ENCODE peak calls at places on chromosomes 16 and 17, in four cellular contexts. One of them, this sample, is unnamed.

GRCh38 chr17:28669918-28670317 is 7.9 kb downstream of the SUPT6H start:
- DNase-seq in SK-N-SH: no peak
- DNase-seq in GM12878: no peak
- DNase-seq in H1: no peak
- DNase-seq in this sample: no peak

GRCh38 chr17:7632492-7632894 is 2.6 kb downstream of the SHBG start:
- DNase-seq in SK-N-SH: no peak
- DNase-seq in GM12878: no peak
- DNase-seq in H1: peak
- DNase-seq in this sample: no peak

GRCh38 chr16:53614346-53614745 is 89.3 kb downstream of the RPGRIP1L start:
- DNase-seq in SK-N-SH: no peak
- DNase-seq in GM12878: no peak
- DNase-seq in H1: no peak
- DNase-seq in this sample: no peak

GRCh38 chr17:40447148-40447644 is 3.9 kb downstream of the IGFBP4 start:
- DNase-seq in SK-N-SH: no peak
- DNase-seq in GM12878: no peak
- DNase-seq in H1: no peak
- DNase-seq in this sample: no peak

GRCh38 chr16:63617047-63617989 is 1504.5 kb downstream of the CDH11 start:
- DNase-seq in SK-N-SH: peak
- DNase-seq in GM12878: no peak
- DNase-seq in H1: no peak
- DNase-seq in this sample: no peak

GRCh38 chr16:22373662-22374310 is 633 bp downstream of the CDR2 start:
- DNase-seq in SK-N-SH: peak
- DNase-seq in GM12878: no peak
- DNase-seq in H1: no peak
- DNase-seq in this sample: no peak

GRCh38 chr16:87705780-87706277 is 60.0 kb downstream of the KLHDC4 start:
- DNase-seq in SK-N-SH: no peak
- DNase-seq in GM12878: no peak
- DNase-seq in H1: no peak
- DNase-seq in this sample: peak

GRCh38 chr17:79987890-79988162 is 47.8 kb downstream of the TBC1D16 start:
- DNase-seq in SK-N-SH: no peak
- DNase-seq in GM12878: no peak
- DNase-seq in H1: no peak
- DNase-seq in this sample: no peak

GRCh38 chr16:30722443-30722842 is 23.5 kb downstream of the SRCAP start:
- DNase-seq in SK-N-SH: peak
- DNase-seq in GM12878: no peak
- DNase-seq in H1: no peak
- DNase-seq in this sample: no peak

GRCh38 chr16:4385789-4386451 is 14.3 kb downstream of the VASN start:
- DNase-seq in SK-N-SH: peak
- DNase-seq in GM12878: no peak
- DNase-seq in H1: no peak
- DNase-seq in this sample: no peak

GRCh38 chr17:78014651-78015050 is 56.1 kb downstream of the TNRC6C start:
- DNase-seq in SK-N-SH: peak
- DNase-seq in GM12878: no peak
- DNase-seq in H1: no peak
- DNase-seq in this sample: no peak

GRCh38 chr16:89910717-89911354 is 7.8 kb upstream of the MC1R start:
- DNase-seq in SK-N-SH: no peak
- DNase-seq in GM12878: no peak
- DNase-seq in H1: no peak
- DNase-seq in this sample: no peak

GRCh38 chr16:30024451-30024850 is 1.5 kb downstream of the C16orf92 start:
- DNase-seq in SK-N-SH: no peak
- DNase-seq in GM12878: no peak
- DNase-seq in H1: no peak
- DNase-seq in this sample: no peak

GRCh38 chr17:76492989-76493501 is 8.2 kb downstream of the RHBDF2 start:
- DNase-seq in SK-N-SH: no peak
- DNase-seq in GM12878: peak
- DNase-seq in H1: no peak
- DNase-seq in this sample: no peak

GRCh38 chr17:3754458-3755334 is 31.0 kb downstream of the HASPIN start:
- DNase-seq in SK-N-SH: peak
- DNase-seq in GM12878: no peak
- DNase-seq in H1: peak
- DNase-seq in this sample: no peak

GRCh38 chr17:73611630-73612029 is 32.6 kb downstream of the SDK2 start:
- DNase-seq in SK-N-SH: no peak
- DNase-seq in GM12878: no peak
- DNase-seq in H1: no peak
- DNase-seq in this sample: no peak

GRCh38 chr17:74190807-74191206 is 12.7 kb upstream of the RPL38 start:
- DNase-seq in SK-N-SH: no peak
- DNase-seq in GM12878: no peak
- DNase-seq in H1: no peak
- DNase-seq in this sample: peak

GRCh38 chr16:4273858-4274291 is 1.1 kb upstream of the TFAP4 start:
- DNase-seq in SK-N-SH: peak
- DNase-seq in GM12878: no peak
- DNase-seq in H1: no peak
- DNase-seq in this sample: peak

GRCh38 chr17:38704645-38705522 is at the start of gene MLLT6:
- DNase-seq in SK-N-SH: peak
- DNase-seq in GM12878: no peak
- DNase-seq in H1: no peak
- DNase-seq in this sample: peak

GRCh38 chr16:50208460-50208931 is 55.4 kb downstream of the TENT4B start:
- DNase-seq in SK-N-SH: no peak
- DNase-seq in GM12878: no peak
- DNase-seq in H1: no peak
- DNase-seq in this sample: peak

GRCh38 chr17:17784599-17785264 is 52.1 kb downstream of the SREBF1 start:
- DNase-seq in SK-N-SH: peak
- DNase-seq in GM12878: no peak
- DNase-seq in H1: no peak
- DNase-seq in this sample: peak

GRCh38 chr16:54270711-54271110 is 15.9 kb downstream of the IRX3 start:
- DNase-seq in SK-N-SH: no peak
- DNase-seq in GM12878: no peak
- DNase-seq in H1: no peak
- DNase-seq in this sample: no peak

GRCh38 chr16:81823111-81823510 is 44.0 kb downstream of the PLCG2 start:
- DNase-seq in SK-N-SH: no peak
- DNase-seq in GM12878: no peak
- DNase-seq in H1: no peak
- DNase-seq in this sample: no peak
- TF ChIP-seq TCF12 in SK-N-SH: no peak
- TF ChIP-seq TCF12 in GM12878: peak
- TF ChIP-seq TCF12 in H1: no peak
- TF ChIP-seq TCF12 in this sample: no peak

GRCh38 chr17:58232707-58233156 is 5.7 kb upstream of the LPO start:
- DNase-seq in SK-N-SH: no peak
- DNase-seq in GM12878: peak
- DNase-seq in H1: no peak
- DNase-seq in this sample: no peak
- TF ChIP-seq TCF12 in SK-N-SH: no peak
- TF ChIP-seq TCF12 in GM12878: no peak
- TF ChIP-seq TCF12 in H1: no peak
- TF ChIP-seq TCF12 in this sample: no peak

GRCh38 chr16:1539720-1540555 is 6.5 kb downstream of the TMEM204 start:
- DNase-seq in SK-N-SH: no peak
- DNase-seq in GM12878: no peak
- DNase-seq in H1: no peak
- DNase-seq in this sample: no peak
- TF ChIP-seq TCF12 in SK-N-SH: no peak
- TF ChIP-seq TCF12 in GM12878: no peak
- TF ChIP-seq TCF12 in H1: no peak
- TF ChIP-seq TCF12 in this sample: no peak

GRCh38 chr17:12739500-12739899 is 49.8 kb upstream of the ARHGAP44 start:
- DNase-seq in SK-N-SH: no peak
- DNase-seq in GM12878: no peak
- DNase-seq in H1: no peak
- DNase-seq in this sample: no peak

GRCh38 chr17:12745481-12745880 is 43.8 kb upstream of the ARHGAP44 start:
- DNase-seq in SK-N-SH: no peak
- DNase-seq in GM12878: no peak
- DNase-seq in H1: no peak
- DNase-seq in this sample: no peak

GRCh38 chr17:12738624-12739023 is 50.7 kb upstream of the ARHGAP44 start:
- DNase-seq in SK-N-SH: no peak
- DNase-seq in GM12878: no peak
- DNase-seq in H1: no peak
- DNase-seq in this sample: no peak

GRCh38 chr17:12743046-12743445 is 46.3 kb upstream of the ARHGAP44 start:
- DNase-seq in SK-N-SH: no peak
- DNase-seq in GM12878: no peak
- DNase-seq in H1: no peak
- DNase-seq in this sample: no peak

GRCh38 chr17:12744298-12744697 is 45.0 kb upstream of the ARHGAP44 start:
- DNase-seq in SK-N-SH: no peak
- DNase-seq in GM12878: no peak
- DNase-seq in H1: no peak
- DNase-seq in this sample: no peak
- TF ChIP-seq TCF12 in SK-N-SH: no peak
- TF ChIP-seq TCF12 in GM12878: no peak
- TF ChIP-seq TCF12 in H1: no peak
- TF ChIP-seq TCF12 in this sample: no peak

DNA sequence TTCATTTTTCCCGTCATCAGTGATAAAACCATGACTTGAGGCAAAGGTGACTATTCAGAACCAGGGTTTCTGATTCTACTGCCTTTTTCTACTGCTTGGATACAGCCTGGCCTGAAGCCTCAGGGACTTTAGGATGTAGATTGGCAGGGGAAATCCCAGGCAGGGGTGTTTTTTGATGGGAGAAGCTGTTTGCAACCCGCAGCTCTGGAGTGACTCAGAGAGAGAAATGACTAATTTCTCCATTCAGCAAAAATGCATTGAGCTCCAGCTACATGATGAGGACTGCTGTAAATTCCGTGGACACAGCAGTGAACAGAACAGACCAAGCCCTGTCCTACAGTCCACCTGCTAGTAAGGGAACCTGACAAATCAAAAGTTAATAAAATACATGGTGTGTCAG is 560.6 kb downstream of the CDH13 start:
- DNase-seq in SK-N-SH: no peak
- DNase-seq in GM12878: no peak
- DNase-seq in H1: no peak
- DNase-seq in this sample: no peak
- TF ChIP-seq TCF12 in SK-N-SH: peak
- TF ChIP-seq TCF12 in GM12878: no peak
- TF ChIP-seq TCF12 in H1: no peak
- TF ChIP-seq TCF12 in this sample: no peak